ENCODE peak calls at places on chromosomes 4 and X, in ten cellular contexts. Y, R, N, J, H, S, I, F, Z and X are unnamed samples.

GRCh38 chr4:118322831-118323502 is 29.8 kb downstream of the PRSS12 start:
- DNase-seq in S (no peak), Y (no peak), J (no peak), H (no peak), I (no peak), N (no peak), F (no peak), R (no peak), Z (no peak), X (no peak)

GRCh38 chrX:68824565-68825125 is 4.2 kb upstream of the EFNB1 start:
- DNase-seq in J (no peak), H (no peak), N (peak), Y (no peak), S (no peak), I (no peak), F (no peak), Z (no peak), R (no peak), X (no peak)

GRCh38 chrX:50450324-50450723 is 20.3 kb downstream of the DGKK start:
- DNase-seq in N (no peak), F (no peak), Y (no peak), J (no peak), Z (no peak), I (no peak), H (no peak), S (no peak), R (no peak), X (no peak)

GRCh38 chr4:113499696-113500095 is 261.8 kb downstream of the CAMK2D start:
- DNase-seq in H (no peak), Y (peak), S (no peak), J (no peak), N (no peak), Z (no peak), I (no peak), F (peak), R (no peak), X (no peak)

GRCh38 chr4:139858436-139859225 is 193.0 kb downstream of the MGST2 start:
- DNase-seq in S (no peak), Z (no peak), R (no peak), Y (no peak), J (no peak), H (no peak), F (no peak), N (no peak), I (no peak), X (no peak)

GRCh38 chr4:110622841-110623709 is at the start of gene PITX2:
- DNase-seq in H (peak), Y (peak), F (peak), Z (no peak), S (peak), N (peak), R (peak), J (peak), I (peak), X (peak)

GRCh38 chr4:91448668-91449330 is 855.0 kb upstream of the GRID2 start:
- DNase-seq in Y (peak), N (no peak), F (peak), Z (no peak), I (no peak), R (no peak), S (no peak), J (no peak), H (no peak), X (no peak)

GRCh38 chr4:183321079-183321478 is 1.0 kb upstream of the CLDN22 start:
- DNase-seq in J (no peak), F (no peak), R (no peak), Z (no peak), Y (no peak), I (no peak), S (no peak), N (no peak), H (no peak), X (no peak)

GRCh38 chrX:53445977-53446376 is 11.8 kb upstream of the HSD17B10 start:
- DNase-seq in R (no peak), J (peak), F (no peak), I (peak), S (peak), H (peak), Y (peak), N (no peak), Z (no peak), X (no peak)

GRCh38 chr4:154427149-154427548 is 64.5 kb downstream of the DCHS2 start:
- DNase-seq in Z (no peak), I (no peak), J (no peak), R (no peak), H (no peak), N (no peak), F (no peak), Y (no peak), S (no peak), X (no peak)

GRCh38 chr4:152780267-152780811 is 585 bp downstream of the ARFIP1 start:
- DNase-seq in J (no peak), N (no peak), R (peak), Y (peak), F (peak), H (no peak), Z (no peak), I (peak), S (peak), X (no peak)

GRCh38 chrX:135112096-135112729 is 8.1 kb downstream of the ETDB start:
- DNase-seq in R (no peak), N (no peak), F (peak), Y (peak), J (peak), H (peak), Z (no peak), I (peak), S (peak), X (no peak)

DNA sequence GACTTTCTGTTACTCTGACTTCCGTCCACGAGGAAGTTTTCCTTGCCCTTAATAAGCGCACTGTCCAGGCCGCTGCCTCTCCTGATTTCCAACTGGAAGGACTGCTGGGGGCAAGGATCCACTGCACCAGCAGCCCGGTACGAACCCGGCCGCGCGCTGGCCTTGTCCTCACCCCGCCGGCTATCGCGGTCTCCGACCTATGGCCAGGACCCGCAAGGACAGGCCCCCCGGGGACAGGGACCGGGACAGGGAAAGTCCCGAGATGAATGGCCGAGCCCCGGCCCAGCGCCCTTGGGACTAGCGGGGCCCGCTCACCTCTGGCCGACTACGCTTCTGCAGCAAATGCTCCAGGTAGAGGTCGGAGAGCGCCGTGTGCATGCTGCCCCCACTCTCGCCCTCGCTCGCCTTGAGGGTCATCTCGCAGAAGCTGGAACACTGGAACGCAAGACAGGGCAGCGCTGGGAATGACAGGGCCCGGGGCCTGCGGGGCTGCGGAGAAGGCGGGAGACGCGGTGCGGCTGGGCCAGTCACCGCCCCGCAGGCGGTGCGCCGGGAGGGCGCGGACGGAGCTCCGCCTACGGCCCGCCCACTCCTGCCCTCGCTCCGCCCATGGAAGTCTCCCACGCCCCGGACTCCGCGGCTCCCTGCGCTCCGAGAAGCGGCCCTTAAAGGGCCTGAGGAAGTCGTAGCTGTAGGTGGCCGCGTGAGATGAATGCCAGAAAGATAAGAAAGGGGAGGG is at the start of gene MPP1:
- DNase-seq in Z (peak), F (peak), N (peak), H (peak), Y (peak), S (peak), R (peak), J (peak), I (peak), X (no peak)
- TF ChIP-seq CTCF in Z (no peak), F (no peak), N (no peak), H (no peak), Y (no peak), S (no peak), R (no peak), J (no peak), I (no peak), X (no peak)

GRCh38 chrX:106751407-106751806 is 24.9 kb downstream of the RNF128 start:
- DNase-seq in H (peak), J (no peak), Y (no peak), N (no peak), R (no peak), Z (no peak), S (no peak), I (no peak), F (no peak), X (no peak)

GRCh38 chrX:106748377-106748776 is 21.9 kb downstream of the RNF128 start:
- DNase-seq in N (no peak), Y (no peak), S (no peak), R (no peak), F (no peak), J (no peak), Z (no peak), H (no peak), I (no peak), X (no peak)

GRCh38 chrX:106752101-106752678 is 25.7 kb downstream of the RNF128 start:
- DNase-seq in F (no peak), R (no peak), S (no peak), N (no peak), J (no peak), Z (no peak), Y (peak), H (peak), I (peak), X (no peak)
- TF ChIP-seq CTCF in F (no peak), R (no peak), S (peak), N (no peak), J (peak), Z (no peak), Y (peak), H (peak), I (no peak), X (no peak)

GRCh38 chr4:1789552-1789951 is 3.5 kb upstream of the FGFR3 start:
- DNase-seq in J (no peak), I (no peak), Z (no peak), H (no peak), F (peak), N (no peak), S (no peak), R (no peak), Y (peak), X (no peak)
- TF ChIP-seq CTCF in J (no peak), I (no peak), Z (no peak), H (no peak), F (no peak), N (no peak), S (no peak), R (no peak), Y (no peak), X (no peak)

GRCh38 chrX:153926863-153927685 is 1.0 kb upstream of the ARHGAP4 start:
- DNase-seq in N (peak), Z (no peak), I (no peak), J (no peak), Y (no peak), H (no peak), S (no peak), F (no peak), R (no peak), X (no peak)

GRCh38 chrX:153928846-153929245 is 2.8 kb upstream of the ARHGAP4 start:
- DNase-seq in S (no peak), I (no peak), H (no peak), F (no peak), R (no peak), Z (no peak), Y (no peak), N (no peak), J (no peak), X (no peak)

GRCh38 chrX:153927686-153927935 is 1.5 kb upstream of the ARHGAP4 start:
- DNase-seq in H (no peak), I (no peak), S (no peak), Y (no peak), F (no peak), N (no peak), Z (no peak), R (no peak), J (no peak), X (no peak)

GRCh38 chrX:153929576-153929975 is 3.5 kb upstream of the ARHGAP4 start:
- DNase-seq in Z (no peak), F (no peak), J (no peak), R (no peak), H (no peak), N (no peak), I (no peak), Y (no peak), S (no peak), X (no peak)

GRCh38 chrX:153927936-153928760 is 2.1 kb upstream of the ARHGAP4 start:
- DNase-seq in Z (peak), F (peak), I (peak), R (peak), Y (peak), N (peak), S (peak), J (peak), H (peak), X (peak)
- TF ChIP-seq CTCF in Z (no peak), F (peak), I (no peak), R (no peak), Y (peak), N (no peak), S (no peak), J (no peak), H (no peak), X (no peak)